ENCODE peak calls at places on chromosomes 1 and 21, in four cellular contexts. E, L, Z and D are unnamed samples.

GRCh38 chr1:114342376-114342775 is 168.6 kb downstream of the TRIM33 start:
- DNase-seq in L (no peak), Z (no peak), E (no peak), D (no peak)

GRCh38 chr1:114390361-114390760 is 120.6 kb downstream of the TRIM33 start:
- DNase-seq in E (no peak), L (no peak), Z (no peak), D (no peak)

GRCh38 chr1:59332983-59333382 is 36.1 kb downstream of the FGGY start:
- DNase-seq in L (peak; percentile 75), E (no peak), Z (peak; percentile 51), D (peak; percentile 48)

GRCh38 chr1:2439369-2439768 is 27.0 kb upstream of the PEX10 start:
- DNase-seq in L (no peak), Z (no peak), E (no peak), D (no peak)

GRCh38 chr1:31567956-31568570 is 8.3 kb upstream of the TINAGL1 start:
- DNase-seq in E (no peak), L (no peak), Z (no peak), D (no peak)

GRCh38 chr1:224727351-224727750 is 111.2 kb downstream of the CNIH3 start:
- DNase-seq in L (no peak), E (no peak), Z (no peak), D (no peak)

GRCh38 chr1:173410133-173410793 is 66.9 kb upstream of the PRDX6 start:
- DNase-seq in L (peak; percentile 70), Z (no peak), E (no peak), D (no peak)

GRCh38 chr1:170807432-170807831 is 127.9 kb upstream of the MROH9 start:
- DNase-seq in E (no peak), Z (no peak), L (peak; percentile 84), D (peak; percentile 11)

GRCh38 chr1:78333426-78334012 is 157.3 kb upstream of the PTGFR start:
- DNase-seq in Z (peak; percentile 25), L (peak; percentile 58), E (no peak), D (no peak)

GRCh38 chr1:197467881-197468280 is 199.8 kb downstream of the CRB1 start:
- DNase-seq in Z (no peak), L (peak; percentile 52), E (no peak), D (no peak)

GRCh38 chr1:206933333-206933945 is 11.7 kb upstream of the FCMR start:
- DNase-seq in E (peak; percentile 81), Z (peak; percentile 11), L (no peak), D (no peak)

GRCh38 chr1:221714227-221715116 is 27.4 kb downstream of the DUSP10 start:
- DNase-seq in Z (no peak), E (no peak), L (no peak), D (no peak)

GRCh38 chr1:155261401-155261887 is 716 bp downstream of the SCAMP3 start:
- DNase-seq in E (no peak), L (peak; percentile 15), Z (peak; percentile 12), D (no peak)

GRCh38 chr1:7586031-7586941 is 184.8 kb upstream of the VAMP3 start:
- DNase-seq in Z (no peak), E (no peak), L (no peak), D (no peak)

GRCh38 chr1:227043755-227044154 is 103.7 kb downstream of the COQ8A start:
- DNase-seq in L (peak; percentile 77), Z (no peak), E (peak; percentile 27), D (no peak)

GRCh38 chr1:13832100-13832499 is 132.1 kb downstream of the PRDM2 start:
- DNase-seq in L (no peak), Z (no peak), E (no peak), D (no peak)

GRCh38 chr1:81832573-81832972 is 31.8 kb downstream of the ADGRL2 start:
- DNase-seq in E (no peak), Z (no peak), L (peak; percentile 75), D (no peak)

GRCh38 chr1:91402023-91402422 is 2.6 kb downstream of the HFM1 start:
- DNase-seq in E (peak; percentile 16), L (peak; percentile 20), Z (peak; percentile 26), D (no peak)

GRCh38 chr1:151994956-151995355 is 1.3 kb upstream of the S100A10 start:
- DNase-seq in E (no peak), Z (peak; percentile 61), L (peak; percentile 98), D (no peak)

GRCh38 chr1:188089015-188089414 is 1260.3 kb downstream of the PLA2G4A start:
- DNase-seq in Z (no peak), E (no peak), L (no peak), D (no peak)

GRCh38 chr1:172653015-172653709 is 5.7 kb upstream of the FASLG start:
- DNase-seq in E (no peak), L (peak; percentile 63), Z (no peak), D (no peak)

GRCh38 chr1:165842363-165843129 is 15.1 kb downstream of the UCK2 start:
- DNase-seq in E (peak; percentile 69), L (peak; percentile 37), Z (peak; percentile 35), D (no peak)

GRCh38 chr1:87942165-87942564 is 613.5 kb downstream of the LMO4 start:
- DNase-seq in L (peak; percentile 35), Z (no peak), E (no peak), D (no peak)

DNA sequence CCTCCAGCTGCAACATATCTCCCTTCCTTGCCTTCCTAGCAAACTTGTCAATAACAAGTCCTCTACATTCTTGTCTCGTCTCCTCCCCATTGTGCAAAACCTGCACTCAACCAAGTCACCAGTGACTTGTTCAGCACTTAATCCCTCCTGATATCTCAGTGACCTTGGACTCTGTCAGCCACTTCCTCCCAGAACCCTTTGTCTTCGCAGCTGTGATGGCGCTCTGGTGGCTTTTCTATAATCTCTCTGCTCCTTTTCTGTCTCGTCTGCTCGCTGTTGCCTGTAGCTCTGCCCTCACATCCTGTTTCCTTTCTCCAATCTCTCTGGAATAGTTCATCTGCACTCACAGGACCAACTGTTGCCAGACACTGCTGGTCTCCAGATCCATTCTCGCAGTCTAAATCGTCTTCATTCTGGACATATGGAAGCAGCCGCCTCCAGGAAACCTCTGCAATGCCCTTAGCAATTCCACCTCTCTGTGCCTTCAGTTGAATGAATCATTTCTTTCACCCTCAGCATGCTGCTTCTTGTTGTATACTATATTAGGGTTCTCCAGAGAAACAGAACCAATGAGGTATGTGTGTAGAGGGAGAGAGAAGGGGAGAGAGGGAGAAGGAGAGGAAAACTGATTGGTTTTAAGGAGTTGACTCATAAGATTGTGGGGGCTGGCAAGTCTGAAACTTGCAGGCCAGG is 17.4 kb upstream of the IFNAR2 start:
- DNase-seq in E (no peak), Z (peak; percentile 56), L (peak; percentile 83), D (peak; percentile 41)
- H3K27ac ChIP-seq in E (peak overlapping the region; percentile 43), Z (no peak overlapping the region), L (peak overlapping the region; percentile 58), D (peak overlapping the region; percentile 22)

GRCh38 chr1:228744918-228745317 is 9.6 kb downstream of the RHOU start:
- DNase-seq in L (no peak), Z (no peak), E (peak; percentile 40), D (no peak)

GRCh38 chr1:228742535-228742934 is 7.3 kb downstream of the RHOU start:
- DNase-seq in E (no peak), Z (no peak), L (no peak), D (no peak)

GRCh38 chr1:228744356-228744755 is 9.1 kb downstream of the RHOU start:
- DNase-seq in E (no peak), Z (no peak), L (no peak), D (no peak)

GRCh38 chr1:228745497-228745896 is 10.2 kb downstream of the RHOU start:
- DNase-seq in E (no peak), L (no peak), Z (no peak), D (no peak)

DNA sequence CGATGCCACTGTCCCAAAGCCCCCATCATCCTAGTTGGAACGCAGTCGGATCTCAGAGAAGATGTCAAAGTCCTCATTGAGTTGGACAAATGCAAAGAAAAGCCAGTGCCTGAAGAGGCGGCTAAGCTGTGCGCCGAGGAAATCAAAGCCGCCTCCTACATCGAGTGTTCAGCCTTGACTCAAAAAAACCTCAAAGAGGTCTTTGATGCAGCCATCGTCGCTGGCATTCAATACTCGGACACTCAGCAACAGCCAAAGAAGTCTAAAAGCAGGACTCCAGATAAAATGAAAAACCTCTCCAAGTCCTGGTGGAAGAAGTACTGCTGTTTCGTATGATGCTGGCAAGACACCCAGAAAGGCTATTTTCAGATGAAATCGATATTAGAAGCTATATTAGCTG is 8.1 kb downstream of the RHOU start:
- DNase-seq in Z (no peak), E (no peak), L (no peak), D (no peak)
- H3K9me1 ChIP-seq in Z (no peaks in the 10 kb centered on the region), E (no peaks in the 10 kb centered on the region), L (no peaks in the 10 kb centered on the region), D (no peaks in the 10 kb centered on the region)

GRCh38 chr1:232624892-232625291 is 5.0 kb downstream of the SIPA1L2 start:
- DNase-seq in Z (no peak), L (no peak), E (no peak), D (no peak)
- H3K27ac ChIP-seq in Z (no peak overlapping the region), L (no peak overlapping the region), E (no peak overlapping the region), D (no peak overlapping the region)

GRCh38 chr1:185368913-185369491 is 52.0 kb upstream of the IVNS1ABP start:
- DNase-seq in L (no peak), E (no peak), Z (no peak), D (no peak)
- H3K9me1 ChIP-seq in L (peaks cover 4% of the 10 kb centered on the region), E (no peaks in the 10 kb centered on the region), Z (no peaks in the 10 kb centered on the region), D (no peaks in the 10 kb centered on the region)

GRCh38 chr21:45555251-45555556 is 13.0 kb upstream of the SLC19A1 start:
- DNase-seq in E (no peak), L (peak; percentile 30), Z (no peak), D (no peak)
- H3K27ac ChIP-seq in E (peak overlapping the region; percentile 57), L (no peak overlapping the region), Z (no peak overlapping the region), D (no peak overlapping the region)

DNA sequence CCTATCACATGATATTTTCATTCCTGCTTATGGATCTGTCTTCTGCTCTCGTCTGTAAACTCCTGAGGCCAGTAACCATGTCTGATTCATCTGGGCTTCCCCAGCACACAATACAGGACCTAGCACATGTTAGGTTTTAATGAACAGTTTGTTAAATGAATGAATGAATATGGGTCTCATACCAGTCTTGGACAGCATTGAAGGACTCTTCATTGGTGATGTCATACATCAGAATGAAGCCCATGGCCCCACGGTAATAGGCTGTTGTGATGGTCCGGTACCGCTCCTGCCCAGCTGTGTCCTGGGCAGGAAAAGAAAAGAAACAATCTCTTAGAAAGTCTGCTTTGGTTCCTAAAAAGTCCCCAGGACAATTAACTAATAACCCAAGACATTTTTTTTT is 53.4 kb downstream of the RAB3B start:
- DNase-seq in L (no peak), Z (no peak), E (no peak), D (no peak)
- H3K9me1 ChIP-seq in L (peaks cover 18% of the 10 kb centered on the region), Z (no peaks in the 10 kb centered on the region), E (no peaks in the 10 kb centered on the region), D (no peaks in the 10 kb centered on the region)

GRCh38 chr1:181394766-181395165 is 88.6 kb upstream of the CACNA1E start:
- DNase-seq in L (no peak), Z (no peak), E (no peak), D (no peak)
- H3K27ac ChIP-seq in L (no peak overlapping the region), Z (no peak overlapping the region), E (no peak overlapping the region), D (no peak overlapping the region)

GRCh38 chr1:24905355-24905978 is 24.6 kb downstream of the RUNX3 start:
- DNase-seq in Z (no peak), E (no peak), L (no peak), D (no peak)
- H3K9me1 ChIP-seq in Z (no peaks in the 10 kb centered on the region), E (no peaks in the 10 kb centered on the region), L (no peaks in the 10 kb centered on the region), D (no peaks in the 10 kb centered on the region)

GRCh38 chr1:26771285-26771642 is 16.5 kb upstream of the PIGV start:
- DNase-seq in Z (peak; percentile 60), E (no peak), L (no peak), D (no peak)
- H3K27ac ChIP-seq in Z (peak overlapping the region; percentile 87), E (peak overlapping the region; percentile 76), L (peak overlapping the region; percentile 96), D (peak overlapping the region; percentile 80)